ENCODE peak calls at places on chromosome 2, in ten cellular contexts. B is gastrocnemius medialis; W is trophoblast cell; D is upper lobe of right lung; R is psoas muscle; T is CD4-positive, CD25-positive, alpha-beta regulatory T cell; U is mesenchymal stem cell; K is left ventricle myocardium inferior; F is heart right ventricle; O is A549. N is an unnamed sample.

GRCh38 chr2:174023591-174024523 is 58.7 kb upstream of the SP3 start:
- DNase-seq in B (peak; percentile 81), W (peak; percentile 98), D (peak; percentile 68), R (peak; percentile 81), T (no peak), U (peak; percentile 99), K (peak; percentile 48), F (peak; percentile 50), O (no peak), N (no peak)

GRCh38 chr2:71792926-71793761 is 339.8 kb downstream of the DYSF start:
- DNase-seq in B (no peak), W (peak; percentile 46), D (peak; percentile 13), R (no peak), T (no peak), U (peak; percentile 65), K (no peak), F (no peak), O (no peak), N (no peak)

GRCh38 chr2:237310515-237311114 is 103.3 kb downstream of the COL6A3 start:
- DNase-seq in B (no peak), W (peak; percentile 25), D (no peak), R (no peak), T (no peak), U (no peak), K (no peak), F (no peak), O (peak; percentile 13), N (no peak)

GRCh38 chr2:241768850-241769249 is 7.8 kb upstream of the GAL3ST2 start:
- DNase-seq in B (no peak), W (no peak), D (peak; percentile 58), R (no peak), T (no peak), U (no peak), K (no peak), F (no peak), O (no peak), N (no peak)

GRCh38 chr2:23420091-23420839 is 35.3 kb downstream of the KLHL29 start:
- DNase-seq in B (no peak), W (no peak), D (no peak), R (no peak), T (no peak), U (no peak), K (no peak), F (no peak), O (no peak), N (no peak)

GRCh38 chr2:30404354-30405265 is 42.4 kb upstream of the LCLAT1 start:
- DNase-seq in B (no peak), W (no peak), D (no peak), R (no peak), T (no peak), U (no peak), K (peak; percentile 30), F (no peak), O (no peak), N (no peak)

GRCh38 chr2:118893100-118893499 is 45.7 kb upstream of the EN1 start:
- DNase-seq in B (no peak), W (no peak), D (no peak), R (no peak), T (no peak), U (no peak), K (no peak), F (no peak), O (no peak), N (no peak)

GRCh38 chr2:171554991-171555615 is 32.8 kb downstream of the CYBRD1 start:
- DNase-seq in B (no peak), W (no peak), D (no peak), R (no peak), T (no peak), U (no peak), K (no peak), F (no peak), O (no peak), N (no peak)

GRCh38 chr2:166895243-166895642 is 7.0 kb downstream of the XIRP2 start:
- DNase-seq in B (no peak), W (no peak), D (no peak), R (no peak), T (no peak), U (no peak), K (no peak), F (no peak), O (no peak), N (no peak)

GRCh38 chr2:166900700-166901099 is 12.4 kb downstream of the XIRP2 start:
- DNase-seq in B (no peak), W (no peak), D (no peak), R (no peak), T (no peak), U (peak; percentile 72), K (no peak), F (no peak), O (no peak), N (no peak)

GRCh38 chr2:166892397-166892796 is 4.1 kb downstream of the XIRP2 start:
- DNase-seq in B (no peak), W (no peak), D (no peak), R (no peak), T (no peak), U (no peak), K (no peak), F (no peak), O (no peak), N (no peak)

GRCh38 chr2:166899676-166900075 is 11.4 kb downstream of the XIRP2 start:
- DNase-seq in B (no peak), W (no peak), D (no peak), R (no peak), T (no peak), U (no peak), K (no peak), F (no peak), O (no peak), N (no peak)

GRCh38 chr2:166897666-166898065 is 9.4 kb downstream of the XIRP2 start:
- DNase-seq in B (no peak), W (no peak), D (no peak), R (no peak), T (no peak), U (no peak), K (no peak), F (no peak), O (no peak), N (no peak)
- H3K9me3 ChIP-seq in B (no peaks in the 10 kb centered on the region), W (no peaks in the 10 kb centered on the region), D (no peaks in the 10 kb centered on the region), R (no peaks in the 10 kb centered on the region), T (no peaks in the 10 kb centered on the region), U (no peaks in the 10 kb centered on the region), K (no peaks in the 10 kb centered on the region), F (no peaks in the 10 kb centered on the region), O (no peaks in the 10 kb centered on the region), N (peaks cover 2% of the 10 kb centered on the region)

GRCh38 chr2:47519604-47520301 is 116.8 kb downstream of the MSH2 start:
- DNase-seq in B (no peak), W (no peak), D (no peak), R (no peak), T (no peak), U (no peak), K (no peak), F (no peak), O (no peak), N (no peak)

GRCh38 chr2:47519147-47519537 is 116.2 kb downstream of the MSH2 start:
- DNase-seq in B (no peak), W (no peak), D (no peak), R (no peak), T (no peak), U (no peak), K (no peak), F (no peak), O (no peak), N (no peak)

GRCh38 chr2:47521666-47522285 is 118.8 kb downstream of the MSH2 start:
- DNase-seq in B (no peak), W (no peak), D (no peak), R (no peak), T (no peak), U (no peak), K (no peak), F (no peak), O (no peak), N (no peak)

GRCh38 chr2:47520302-47520630 is 117.3 kb downstream of the MSH2 start:
- DNase-seq in B (no peak), W (no peak), D (no peak), R (no peak), T (no peak), U (no peak), K (no peak), F (no peak), O (no peak), N (no peak)

DNA sequence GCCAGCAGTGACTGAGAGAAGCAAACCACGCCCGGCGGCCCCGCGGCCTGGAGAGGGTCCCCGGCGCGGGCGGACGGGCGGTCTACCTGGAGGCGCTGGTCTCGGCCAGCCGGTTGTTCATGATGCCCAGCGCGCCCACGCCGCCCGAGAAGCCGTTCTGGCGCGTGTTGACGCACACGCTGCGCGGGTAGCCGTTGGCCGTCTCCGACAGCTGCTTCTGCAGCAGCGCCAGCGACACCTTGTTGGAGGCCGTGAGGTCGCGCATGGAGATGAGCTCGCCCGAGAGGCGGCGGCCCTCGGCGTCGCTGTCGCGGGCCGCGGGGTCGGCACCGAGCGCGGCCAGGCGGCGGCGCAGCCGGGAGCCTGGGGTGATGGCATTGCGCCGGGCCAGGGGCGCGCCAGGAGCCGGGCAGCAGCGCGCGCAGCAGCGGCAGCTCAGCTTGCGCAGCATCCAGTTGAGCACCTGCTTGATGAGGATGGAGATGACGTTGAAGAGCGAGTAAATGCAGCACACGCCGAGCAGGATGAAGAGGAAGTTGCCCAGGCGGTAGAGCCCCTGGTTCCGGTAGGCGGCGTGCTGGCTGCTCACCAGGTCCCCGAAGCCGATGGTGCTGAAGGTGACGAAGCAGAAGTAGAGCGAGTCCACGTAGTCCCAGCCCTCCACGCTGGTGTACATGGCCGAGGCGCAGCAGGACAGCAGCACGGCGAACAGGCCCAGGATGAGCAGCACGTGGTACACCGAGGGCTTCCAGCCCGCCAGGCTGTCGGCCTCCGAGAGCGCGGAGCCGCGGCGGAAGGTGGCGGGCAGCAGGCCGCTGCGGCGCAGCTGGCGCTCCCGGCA is 118.1 kb downstream of the MSH2 start:
- DNase-seq in B (no peak), W (peak; percentile 53), D (no peak), R (peak; percentile 59), T (peak; percentile 49), U (no peak), K (peak; percentile 34), F (peak; percentile 51), O (peak; percentile 69), N (peak; percentile 46)
- H3K27ac ChIP-seq in B (no peak overlapping the region), W (no peak overlapping the region), D (no peak overlapping the region), R (no peak overlapping the region), T (peak overlapping the region; percentile 67), U (no peak overlapping the region), K (no peak overlapping the region), F (no peak overlapping the region), O (peak overlapping the region; percentile 79), N (no peak overlapping the region)

DNA sequence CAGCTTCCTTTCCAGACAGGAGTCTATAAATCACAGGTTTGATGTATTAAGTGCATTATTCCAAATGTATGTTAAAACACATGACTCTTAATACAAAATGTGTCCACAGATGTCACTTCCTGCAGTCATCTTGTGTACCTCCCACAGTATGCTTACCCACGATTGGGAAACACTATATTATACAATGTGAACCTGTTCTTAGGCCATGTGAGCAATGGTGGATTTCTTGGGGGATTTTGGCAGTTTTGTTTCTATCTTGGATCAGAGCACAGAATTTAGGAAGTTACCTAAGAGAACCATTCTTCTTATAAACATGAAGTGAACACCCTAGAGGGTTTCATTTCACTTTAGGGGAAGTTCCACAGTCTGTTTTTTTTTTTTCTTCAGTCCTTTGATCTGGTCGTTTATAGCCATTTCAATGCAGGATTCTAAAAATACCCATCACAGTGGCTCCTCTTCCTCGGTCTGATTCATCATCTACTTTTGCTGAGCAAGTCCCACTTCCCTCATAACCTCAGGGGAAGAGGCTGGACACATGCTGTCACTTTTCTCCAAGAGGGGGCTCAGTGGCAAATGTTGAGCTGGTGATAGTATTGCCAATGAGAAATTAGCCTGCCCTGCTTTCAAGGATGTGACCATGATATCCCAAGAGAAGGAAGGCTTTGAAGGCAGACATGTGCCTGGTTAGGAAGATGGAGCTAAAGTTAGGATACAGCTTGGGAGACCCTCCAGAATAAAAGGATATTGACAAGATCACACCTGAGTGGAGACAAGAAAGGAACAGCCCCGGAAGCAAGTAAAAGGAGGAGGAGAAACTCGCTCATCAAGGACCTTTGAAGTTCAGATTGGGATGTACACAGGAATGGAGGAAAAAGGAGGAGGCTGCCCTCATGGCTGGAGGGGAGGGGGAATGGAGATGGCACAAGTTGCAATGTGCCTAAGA is 22.6 kb downstream of the PLEK start:
- DNase-seq in B (no peak), W (peak; percentile 47), D (no peak), R (no peak), T (no peak), U (no peak), K (no peak), F (no peak), O (no peak), N (no peak)
- H3K4me3 ChIP-seq in B (no peak overlapping the region), W (no peak overlapping the region), D (no peak overlapping the region), R (no peak overlapping the region), T (peak overlapping the region; percentile 75), U (no peak overlapping the region), K (no peak overlapping the region), F (no peak overlapping the region), O (no peak overlapping the region), N (no peak overlapping the region)

GRCh38 chr2:134739261-134739878 is 20.6 kb upstream of the TMEM163 start:
- DNase-seq in B (no peak), W (no peak), D (no peak), R (no peak), T (no peak), U (no peak), K (no peak), F (no peak), O (no peak), N (no peak)
- H3K9me3 ChIP-seq in B (no peaks in the 10 kb centered on the region), W (no peaks in the 10 kb centered on the region), D (no peaks in the 10 kb centered on the region), R (no peaks in the 10 kb centered on the region), T (no peaks in the 10 kb centered on the region), U (no peaks in the 10 kb centered on the region), K (no peaks in the 10 kb centered on the region), F (no peaks in the 10 kb centered on the region), O (no peaks in the 10 kb centered on the region), N (no peaks in the 10 kb centered on the region)

N was measured in right lobe of liver.